ENCODE peak calls at places on chromosome 15, in four cellular contexts. Z is mesendoderm, H is IMR-90, G is H1. N is an unnamed sample.

GRCh38 chr15:83764201-83764839 is 110.4 kb downstream of the ADAMTSL3 start:
- DNase-seq in H (no peak), Z (no peak), G (no peak), N (no peak)

GRCh38 chr15:46892621-46893160 is 824.6 kb upstream of the SEMA6D start:
- DNase-seq in Z (no peak), H (no peak), G (no peak), N (no peak)

GRCh38 chr15:60358935-60359672 is 38.7 kb downstream of the ANXA2 start:
- DNase-seq in G (no peak), Z (no peak), H (peak), N (no peak)

GRCh38 chr15:71657141-71657540 is 153.2 kb upstream of the NR2E3 start:
- DNase-seq in H (no peak), G (no peak), Z (no peak), N (no peak)

GRCh38 chr15:40333922-40334492 is 6.7 kb downstream of the CCDC9B start:
- DNase-seq in Z (no peak), H (peak), G (no peak), N (no peak)

GRCh38 chr15:56205061-56205876 is 38.4 kb downstream of the RFX7 start:
- DNase-seq in Z (no peak), H (peak), G (no peak), N (no peak)

GRCh38 chr15:42493694-42494093 is 1.7 kb upstream of the SNAP23 start:
- DNase-seq in G (no peak), Z (no peak), H (no peak), N (no peak)

GRCh38 chr15:60172147-60172546 is 168.0 kb downstream of the FOXB1 start:
- DNase-seq in Z (no peak), H (no peak), G (no peak), N (no peak)

GRCh38 chr15:41990691-41991090 is 18.3 kb upstream of the EHD4 start:
- DNase-seq in H (no peak), Z (no peak), G (no peak), N (no peak)

GRCh38 chr15:22884344-22884743 is 45.9 kb downstream of the NIPA2 start:
- DNase-seq in H (no peak), G (no peak), Z (no peak), N (no peak)

GRCh38 chr15:33206366-33206765 is 11.9 kb upstream of the FMN1 start:
- DNase-seq in G (no peak), Z (no peak), H (no peak), N (no peak)

GRCh38 chr15:48936666-48937065 is 27.1 kb downstream of the SHC4 start:
- DNase-seq in G (no peak), H (peak), Z (no peak), N (no peak)

GRCh38 chr15:32936283-32936918 is 218.6 kb downstream of the GREM1 start:
- DNase-seq in H (peak), G (no peak), Z (peak), N (no peak)

GRCh38 chr15:73388256-73388781 is 19.6 kb upstream of the HCN4 start:
- DNase-seq in Z (peak), G (no peak), H (peak), N (peak)

GRCh38 chr15:40414816-40415215 is 9.2 kb downstream of the IVD start:
- DNase-seq in G (no peak), H (no peak), Z (no peak), N (no peak)

GRCh38 chr15:76439542-76439941 is 103.0 kb downstream of the ISL2 start:
- DNase-seq in H (no peak), G (peak), Z (peak), N (peak)

GRCh38 chr15:55230051-55230670 is 33.4 kb upstream of the RSL24D1 start:
- DNase-seq in Z (no peak), H (peak), G (no peak), N (no peak)

GRCh38 chr15:31327674-31328424 is 1.2 kb downstream of the KLF13 start:
- DNase-seq in H (peak), Z (peak), G (no peak), N (no peak)

GRCh38 chr15:90343391-90343790 is 8.7 kb upstream of the ZNF774 start:
- DNase-seq in G (no peak), Z (no peak), H (peak), N (no peak)

GRCh38 chr15:43930079-43930478 is 103.3 kb downstream of the WDR76 start:
- DNase-seq in G (peak), H (peak), Z (peak), N (peak)

GRCh38 chr15:91909574-91909973 is 56.1 kb downstream of the SLCO3A1 start:
- DNase-seq in Z (no peak), H (no peak), G (no peak), N (peak)

GRCh38 chr15:36469567-36469966 is 109.9 kb upstream of the CDIN1 start:
- DNase-seq in H (peak), G (no peak), Z (peak), N (no peak)

GRCh38 chr15:88428053-88428452 is 39.1 kb downstream of the MRPL46 start:
- DNase-seq in H (no peak), G (no peak), Z (peak), N (no peak)

GRCh38 chr15:37204698-37205097 is 104.3 kb upstream of the MEIS2 start:
- DNase-seq in Z (peak), H (no peak), G (no peak), N (no peak)

GRCh38 chr15:81049835-81050234 is 49.1 kb downstream of the TLNRD1 start:
- DNase-seq in H (no peak), G (no peak), Z (no peak), N (no peak)

GRCh38 chr15:57345584-57345983 is 30.7 kb upstream of the CGNL1 start:
- DNase-seq in G (no peak), Z (peak), H (no peak), N (peak)

GRCh38 chr15:29671308-29671981 is 150.8 kb downstream of the TJP1 start:
- DNase-seq in G (no peak), Z (no peak), H (peak), N (no peak)

GRCh38 chr15:45205192-45205591 is 17.4 kb upstream of the SHF start:
- DNase-seq in H (peak), G (no peak), Z (peak), N (peak)

GRCh38 chr15:85744636-85745422 is 49.9 kb downstream of the KLHL25 start:
- DNase-seq in H (no peak), Z (no peak), G (no peak), N (no peak)

GRCh38 chr15:37109952-37110630 is 9.7 kb upstream of the MEIS2 start:
- DNase-seq in Z (no peak), G (no peak), H (no peak), N (peak)

GRCh38 chr15:90711418-90711824 is 5.7 kb upstream of the BLM start:
- DNase-seq in G (no peak), H (no peak), Z (no peak), N (no peak)

GRCh38 chr15:48868549-48868948 is 9.4 kb upstream of the EID1 start:
- DNase-seq in G (no peak), H (peak), Z (no peak), N (no peak)

GRCh38 chr15:98952381-98952803 is 55.2 kb downstream of the PGPEP1L start:
- DNase-seq in G (no peak), H (peak), Z (no peak), N (no peak)

GRCh38 chr15:86558678-86559077 is 479.0 kb downstream of the AGBL1 start:
- DNase-seq in Z (no peak), G (no peak), H (no peak), N (no peak)

GRCh38 chr15:57320543-57321220 is 55.6 kb upstream of the CGNL1 start:
- DNase-seq in Z (no peak), G (no peak), H (peak), N (no peak)

GRCh38 chr15:60379466-60380274 is 18.1 kb downstream of the ANXA2 start:
- DNase-seq in G (no peak), H (peak), Z (peak), N (no peak)

GRCh38 chr15:49624046-49624445 is 3.2 kb downstream of the DTWD1 start:
- DNase-seq in H (peak), Z (no peak), G (no peak), N (no peak)

GRCh38 chr15:73596214-73596613 is 37.0 kb downstream of the NPTN start:
- DNase-seq in H (no peak), Z (peak), G (no peak), N (no peak)

GRCh38 chr15:41838400-41838897 is at the start of gene PLA2G4B:
- DNase-seq in H (no peak), Z (no peak), G (no peak), N (no peak)

GRCh38 chr15:38828031-38828532 is 263.5 kb upstream of the RASGRP1 start:
- DNase-seq in G (no peak), H (peak), Z (no peak), N (no peak)
- H3K9ac ChIP-seq in G (no peak), H (no peak), Z (no peak), N (no peak)

DNA sequence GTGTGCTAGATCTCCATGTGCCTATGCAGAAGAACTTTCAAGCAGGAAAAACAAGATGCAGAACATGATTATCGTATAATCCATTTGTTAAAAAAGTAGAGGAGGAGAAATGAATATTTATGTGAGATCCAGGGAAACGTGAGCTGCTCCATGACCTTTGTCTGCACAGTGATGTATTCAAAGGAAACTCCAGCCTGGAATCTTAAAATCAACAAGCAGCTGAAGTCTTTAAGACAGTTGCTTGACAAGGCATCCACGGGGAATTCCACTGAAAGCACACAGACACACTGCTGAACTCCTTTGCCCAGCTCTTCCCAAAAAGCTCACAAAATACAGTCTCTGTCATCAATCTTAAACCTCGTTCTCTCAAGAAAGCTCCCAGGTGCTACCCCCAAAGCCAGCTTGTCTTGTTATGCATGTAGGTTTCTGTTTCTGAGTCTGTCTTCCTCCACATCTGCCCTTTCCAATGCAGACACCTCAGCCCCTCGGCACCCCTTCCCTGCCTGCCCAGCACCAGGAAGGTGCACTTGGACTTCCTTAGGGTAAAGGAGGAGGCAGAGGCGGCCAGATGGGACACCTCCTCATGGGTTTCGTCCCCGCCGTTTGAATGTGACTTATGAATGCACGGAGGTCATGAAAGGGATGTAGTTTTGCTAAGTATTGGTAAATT is 28.7 kb downstream of the LRRK1 start:
- DNase-seq in H (peak), Z (no peak), G (no peak), N (no peak)
- H4K5ac ChIP-seq in H (peak), Z (no peak), G (no peak), N (no peak)

DNA sequence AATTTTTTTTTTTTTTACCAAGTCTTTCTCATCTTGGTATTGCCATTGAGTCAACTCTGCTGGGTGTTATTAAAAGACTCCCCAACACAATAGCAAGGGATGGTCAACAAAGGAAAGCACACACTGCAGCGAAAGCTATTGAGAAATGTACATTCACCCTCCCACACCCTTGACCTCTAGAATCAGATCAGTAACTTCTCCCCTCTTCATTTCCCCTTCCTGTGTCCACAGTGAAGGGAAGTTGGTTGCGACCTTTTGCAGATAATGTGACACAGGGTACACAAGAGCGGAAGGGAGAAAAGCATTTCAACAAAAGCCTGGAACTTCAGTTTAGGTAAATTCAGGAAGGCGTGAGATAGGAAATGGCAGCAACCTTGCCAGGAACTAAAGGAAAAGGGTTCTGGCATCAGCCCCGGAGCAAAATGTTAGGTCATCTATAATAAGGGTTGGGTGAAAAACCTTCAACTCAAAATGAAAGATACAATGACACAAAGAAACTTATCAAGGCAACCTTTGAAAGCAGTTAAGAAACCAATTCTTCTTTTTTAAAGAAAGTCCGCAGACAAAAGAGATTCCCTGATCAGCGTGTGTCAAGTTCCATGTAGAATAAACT is 899.8 kb downstream of the MCTP2 start:
- DNase-seq in H (no peak), G (no peak), Z (no peak), N (no peak)
- H3K9ac ChIP-seq in H (no peak), G (no peak), Z (no peak), N (no peak)

GRCh38 chr15:67824157-67824899 is 981 bp upstream of the SKOR1 start:
- DNase-seq in G (no peak), H (no peak), Z (no peak), N (no peak)
- H4K5ac ChIP-seq in G (no peak), H (no peak), Z (no peak), N (no peak)

GRCh38 chr15:65354835-65355172 is 23.0 kb downstream of the IGDCC3 start:
- DNase-seq in Z (no peak), H (no peak), G (no peak), N (no peak)
- H3K9ac ChIP-seq in Z (peak), H (no peak), G (no peak), N (no peak)

GRCh38 chr15:64701051-64701450 is 74.3 kb downstream of the RBPMS2 start:
- DNase-seq in G (no peak), Z (no peak), H (no peak), N (no peak)
- H4K5ac ChIP-seq in G (peak), Z (no peak), H (no peak), N (no peak)

GRCh38 chr15:67188551-67189218 is 65.8 kb downstream of the AAGAB start:
- DNase-seq in H (peak), G (no peak), Z (no peak), N (no peak)
- H3K9ac ChIP-seq in H (peak), G (no peak), Z (no peak), N (no peak)

DNA sequence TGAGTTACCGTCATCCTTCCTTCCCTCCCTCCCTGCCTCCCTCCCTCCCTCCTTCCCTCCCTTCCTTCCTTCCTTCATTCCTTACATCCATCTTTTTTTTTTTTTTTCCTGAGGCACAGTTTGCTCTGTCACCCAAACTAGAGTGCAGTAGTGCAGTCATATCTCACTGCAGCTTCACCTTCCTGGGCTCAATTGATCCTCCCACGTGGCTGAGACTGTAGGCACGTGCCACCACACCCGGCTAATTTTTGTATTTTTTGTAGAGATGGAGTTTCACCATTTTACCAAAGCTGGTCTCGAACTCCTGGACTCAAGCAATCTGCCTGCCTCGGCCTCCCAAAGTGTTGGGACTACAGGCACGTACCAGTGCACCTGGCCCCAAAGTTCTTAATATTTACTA is 25.8 kb downstream of the USP3 start:
- DNase-seq in G (no peak), Z (no peak), H (no peak), N (no peak)
- H4K5ac ChIP-seq in G (no peak), Z (no peak), H (no peak), N (no peak)

GRCh38 chr15:70262171-70262570 is 164.5 kb upstream of the TLE3 start:
- DNase-seq in Z (no peak), H (no peak), G (no peak), N (no peak)
- H3K9ac ChIP-seq in Z (no peak), H (no peak), G (no peak), N (no peak)

N was measured in H9.